ENCODE peak calls at places on chromosome 19, in four cellular contexts. N, Q, E and Z are unnamed samples. For H3K9me3, the result is how much of the 10 kb centered on the place peaks cover.

GRCh38 chr19:53520547-53521372 is 17.2 kb upstream of the ZNF331 start:
- DNase-seq in Q (peak), E (peak), N (peak), Z (peak)

GRCh38 chr19:13788991-13789390 is 6.3 kb upstream of the ZSWIM4 start:
- DNase-seq in N (peak), Q (peak), E (no peak), Z (no peak)

GRCh38 chr19:1377965-1378785 is 5.5 kb upstream of the NDUFS7 start:
- DNase-seq in E (no peak), N (no peak), Q (no peak), Z (no peak)

GRCh38 chr19:55453861-55454260 is 7.6 kb downstream of the ISOC2 start:
- DNase-seq in Q (no peak), N (no peak), E (no peak), Z (no peak)

GRCh38 chr19:35332817-35333216 is 3.8 kb downstream of the CD22 start:
- DNase-seq in N (peak), Q (no peak), E (no peak), Z (no peak)

GRCh38 chr19:7751157-7751783 is 3.9 kb upstream of the CD209 start:
- DNase-seq in E (no peak), Q (no peak), N (no peak), Z (no peak)

GRCh38 chr19:22882797-22883196 is 50.7 kb downstream of the ZNF723 start:
- DNase-seq in E (no peak), Q (no peak), N (no peak), Z (no peak)

GRCh38 chr19:48970923-48971395 is 5.8 kb downstream of the FTL start:
- DNase-seq in N (peak), E (peak), Q (peak), Z (peak)

GRCh38 chr19:35350591-35350990 is 2.9 kb downstream of the FFAR1 start:
- DNase-seq in N (no peak), E (peak), Q (no peak), Z (no peak)

GRCh38 chr19:38729653-38730469 is 14.4 kb downstream of the CAPN12 start:
- DNase-seq in E (peak), N (peak), Q (peak), Z (peak)

GRCh38 chr19:42402376-42403116 is 12.4 kb upstream of the CNFN start:
- DNase-seq in Q (no peak), E (no peak), N (no peak), Z (no peak)

GRCh38 chr19:53034054-53034453 is 10.5 kb upstream of the ERVV-2 start:
- DNase-seq in Q (no peak), E (no peak), N (no peak), Z (no peak)

GRCh38 chr19:1039646-1040475 is at the start of gene ABCA7:
- DNase-seq in Q (peak), N (peak), E (peak), Z (peak)

GRCh38 chr19:41999071-41999877 is 5.2 kb upstream of the ATP1A3 start:
- DNase-seq in N (no peak), Q (no peak), E (no peak), Z (no peak)

GRCh38 chr19:42140125-42140754 is 8.0 kb upstream of the POU2F2 start:
- DNase-seq in E (peak), Q (no peak), N (no peak), Z (no peak)

GRCh38 chr19:38433268-38433733 is at the start of gene RYR1:
- DNase-seq in N (no peak), E (peak), Q (no peak), Z (no peak)

GRCh38 chr19:47842941-47843340 is 16.1 kb upstream of the TPRX2 start:
- DNase-seq in E (no peak), N (no peak), Q (no peak), Z (no peak)

GRCh38 chr19:42606660-42607351 is 12.1 kb upstream of the CEACAM8 start:
- DNase-seq in E (peak), N (no peak), Q (peak), Z (peak)

GRCh38 chr19:19443902-19444693 is 38.6 kb downstream of the GATAD2A start:
- DNase-seq in N (no peak), Q (no peak), E (no peak), Z (no peak)

GRCh38 chr19:32022946-32023832 is 322.2 kb upstream of the ZNF507 start:
- DNase-seq in N (no peak), E (no peak), Q (no peak), Z (no peak)

GRCh38 chr19:46784262-46785053 is 3.9 kb downstream of the SLC1A5 start:
- DNase-seq in N (no peak), E (peak), Q (peak), Z (no peak)

GRCh38 chr19:43783636-43784035 is 2.9 kb upstream of the KCNN4 start:
- DNase-seq in E (no peak), N (no peak), Q (no peak), Z (no peak)

GRCh38 chr19:41959056-41960053 is at the start of gene RABAC1:
- DNase-seq in N (peak), E (peak), Q (peak), Z (peak)

GRCh38 chr19:18660051-18660910 is 23.2 kb upstream of the CRTC1 start:
- DNase-seq in N (no peak), Q (no peak), E (peak), Z (no peak)

GRCh38 chr19:3969435-3970312 is 1.2 kb downstream of the DAPK3 start:
- DNase-seq in Q (no peak), N (no peak), E (no peak), Z (no peak)

GRCh38 chr19:47861630-47862029 is 2.6 kb downstream of the TPRX2 start:
- DNase-seq in Q (no peak), E (no peak), N (no peak), Z (no peak)

GRCh38 chr19:14418743-14419037 is 451 bp downstream of the DDX39A start:
- DNase-seq in N (no peak), E (no peak), Q (no peak), Z (no peak)

GRCh38 chr19:3801412-3802096 is 15.4 kb upstream of the MATK start:
- DNase-seq in Q (peak), N (peak), E (no peak), Z (peak)

GRCh38 chr19:51511353-51511752 is 9.8 kb upstream of the SIGLEC12 start:
- DNase-seq in N (no peak), Q (no peak), E (no peak), Z (no peak)

GRCh38 chr19:42380155-42380554 is 9.9 kb downstream of the CNFN start:
- DNase-seq in E (no peak), N (no peak), Q (no peak), Z (no peak)

GRCh38 chr19:6556480-6556879 is 25.7 kb downstream of the TNFSF9 start:
- DNase-seq in Q (no peak), N (no peak), E (no peak), Z (no peak)

GRCh38 chr19:49556412-49557398 is 23.7 kb downstream of the NOSIP start:
- DNase-seq in N (no peak), E (no peak), Q (peak), Z (peak)

GRCh38 chr19:50162988-50163387 is at the start of gene IZUMO2:
- DNase-seq in E (no peak), N (no peak), Q (no peak), Z (no peak)

GRCh38 chr19:45781282-45782161 is 768 bp downstream of the DMPK start:
- DNase-seq in N (no peak), E (no peak), Q (no peak), Z (no peak)

GRCh38 chr19:56955637-56956216 is 115.2 kb upstream of the PEG3 start:
- DNase-seq in E (no peak), Q (no peak), N (no peak), Z (no peak)

GRCh38 chr19:56956503-56957226 is 116.1 kb upstream of the PEG3 start:
- DNase-seq in E (no peak), N (no peak), Q (no peak), Z (no peak)

GRCh38 chr19:56951672-56952071 is 111.1 kb upstream of the PEG3 start:
- DNase-seq in Q (no peak), E (no peak), N (no peak), Z (no peak)

GRCh38 chr19:56949651-56950050 is 109.1 kb upstream of the PEG3 start:
- DNase-seq in Q (no peak), N (no peak), E (no peak), Z (no peak)

DNA sequence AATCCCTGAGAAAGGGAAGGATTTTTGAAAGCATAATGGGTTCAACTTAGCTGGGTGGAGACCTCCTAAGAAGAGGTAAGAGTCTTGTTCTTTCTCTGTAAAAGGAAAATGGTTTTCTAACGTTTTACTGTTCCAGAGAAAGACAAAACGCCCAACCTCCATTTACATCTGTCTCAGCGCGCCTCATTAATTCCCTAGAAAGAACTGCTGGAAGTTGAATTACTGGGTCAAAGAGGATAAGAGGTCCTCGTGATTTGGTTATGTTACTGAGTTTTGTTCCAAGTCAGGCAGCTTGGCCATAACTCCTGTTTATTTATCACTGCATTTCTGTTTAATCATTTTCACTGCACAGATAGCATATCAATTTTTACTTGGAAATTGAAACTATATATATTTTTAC is 112.9 kb upstream of the PEG3 start:
- DNase-seq in Q (no peak), N (no peak), E (no peak), Z (no peak)
- H3K9me3 ChIP-seq in Q (under half), N (under half), E (under half), Z (under half)

DNA sequence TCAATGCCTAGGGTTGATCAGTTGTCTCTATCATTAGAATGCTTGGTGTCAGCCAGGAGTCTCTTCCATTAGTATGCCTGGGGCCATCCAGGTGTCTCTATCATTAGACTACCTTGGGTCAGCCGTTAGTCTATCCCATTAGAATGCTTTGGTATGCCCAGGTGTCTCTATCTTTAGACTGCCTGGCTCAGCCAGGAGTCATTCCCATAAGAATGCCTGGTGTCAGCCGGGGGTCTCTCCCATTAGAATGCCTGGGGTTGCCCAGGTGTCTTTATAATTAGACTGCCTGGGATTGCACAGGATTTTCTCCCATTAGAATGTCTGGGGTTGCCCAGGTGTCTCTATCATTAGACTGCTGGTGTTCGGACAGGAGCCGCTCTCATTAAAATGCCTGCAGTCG is 1442.9 kb downstream of the UQCRFS1 start:
- DNase-seq in E (no peak), Q (no peak), N (no peak), Z (no peak)
- H3K9me3 ChIP-seq in E (under half), Q (under half), N (half or more), Z (under half)

GRCh38 chr19:56976995-56977906 is 136.7 kb upstream of the PEG3 start:
- DNase-seq in E (no peak), Q (no peak), N (no peak), Z (no peak)
- H3K9me3 ChIP-seq in E (under half), Q (under half), N (under half), Z (under half)

DNA sequence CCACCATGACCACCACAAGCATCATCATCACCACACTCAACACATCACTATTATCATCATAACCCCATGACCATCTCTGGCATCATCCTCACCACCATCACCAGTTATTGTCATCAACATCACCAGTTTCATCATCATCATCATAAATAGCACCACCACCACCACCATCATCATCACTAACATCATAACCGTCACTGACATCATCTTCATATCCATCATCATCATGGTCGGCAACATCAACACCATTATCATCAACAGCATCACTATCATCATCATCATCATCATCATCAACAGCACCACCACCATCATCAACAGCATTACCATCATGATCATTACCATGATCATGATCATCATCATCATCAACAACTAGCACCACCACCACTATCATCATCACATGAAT is 67.2 kb downstream of the MBD3L1 start:
- DNase-seq in Q (no peak), N (no peak), E (no peak), Z (no peak)
- H3K9me3 ChIP-seq in Q (under half), N (under half), E (under half), Z (under half)

GRCh38 chr19:2523630-2524311 is 47.8 kb downstream of the GADD45B start:
- DNase-seq in E (no peak), N (no peak), Q (no peak), Z (no peak)
- H3K9me3 ChIP-seq in E (under half), N (under half), Q (under half), Z (under half)

DNA sequence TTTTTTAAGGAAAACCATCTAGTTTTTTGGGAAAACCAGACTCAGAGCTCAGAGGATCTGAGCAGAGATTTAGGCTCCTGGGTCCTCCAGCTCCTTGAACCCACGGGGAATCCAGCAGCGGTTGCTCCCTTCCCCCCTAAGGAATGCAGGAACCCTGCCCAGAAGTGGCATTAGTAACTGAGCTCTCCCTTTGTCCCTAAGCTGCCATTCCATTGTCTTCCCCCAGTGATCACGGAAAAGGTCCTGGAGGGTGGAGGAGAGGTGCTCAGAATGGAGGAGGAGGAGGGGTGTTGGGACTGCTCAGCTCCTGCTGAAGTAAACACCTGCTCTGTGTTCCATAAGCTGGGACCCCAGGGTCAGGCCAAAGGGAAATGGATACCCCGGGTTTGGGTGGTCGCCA is 16.8 kb upstream of the OR1M1 start:
- DNase-seq in N (no peak), Q (no peak), E (no peak), Z (no peak)
- H3K9me3 ChIP-seq in N (under half), Q (under half), E (under half), Z (under half)

GRCh38 chr19:36488816-36489138 is 584 bp downstream of the ZNF566 start:
- DNase-seq in E (no peak), Q (no peak), N (no peak), Z (no peak)

GRCh38 chr19:36488118-36488815 is 1.1 kb downstream of the ZNF566 start:
- DNase-seq in N (no peak), Q (no peak), E (no peak), Z (no peak)

GRCh38 chr19:36483653-36484052 is 5.7 kb downstream of the ZNF566 start:
- DNase-seq in N (no peak), E (no peak), Q (no peak), Z (no peak)

DNA sequence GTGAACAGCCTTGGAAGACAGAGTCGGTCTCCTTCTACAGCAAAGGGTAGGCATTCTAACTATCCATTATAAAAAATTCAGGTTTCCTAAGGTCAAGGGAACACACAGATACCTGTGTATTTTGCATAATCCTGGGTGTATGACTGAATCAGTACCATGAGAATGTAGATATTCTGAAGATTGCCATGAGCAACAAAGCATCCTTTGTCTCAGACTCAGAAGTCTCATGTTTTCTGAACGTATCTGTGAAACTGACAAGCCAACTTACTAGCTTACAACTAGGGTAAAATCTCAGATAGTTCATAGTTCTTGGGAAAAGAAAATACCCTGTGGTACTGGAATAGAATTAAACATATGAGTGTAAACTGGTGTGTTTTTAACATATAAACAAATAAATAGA is 6.5 kb downstream of the ZNF566 start:
- DNase-seq in N (no peak), Q (no peak), E (no peak), Z (no peak)
- H3K9me3 ChIP-seq in N (under half), Q (under half), E (under half), Z (under half)